ENCODE peak calls at places on chromosomes 11 and 22, in ten cellular contexts. One of them, this sample, is unnamed.
A peak's percentile ranks its signal among the peaks of the same experiment; 100 is the strongest.

GRCh38 chr22:41217553-41218157 is 12.5 kb downstream of the L3MBTL2 start:
- DNase-seq in kidney: peak; percentile 91
- DNase-seq in CD8-positive, alpha-beta memory T cell: no peak
- DNase-seq in hypothalamus: peak; percentile 67
- DNase-seq in ACHN: no peak
- DNase-seq in CD4-positive, alpha-beta T cell: no peak
- DNase-seq in progenitor cell of endocrine pancreas: no peak
- DNase-seq in cardiac fibroblast: peak; percentile 92
- DNase-seq in iris pigment epithelial cell: peak; percentile 92
- DNase-seq in HFF-Myc: no peak
- DNase-seq in this sample: no peak

GRCh38 chr11:112355726-112356125 is 95.1 kb upstream of the PLET1 start:
- DNase-seq in kidney: no peak
- DNase-seq in CD8-positive, alpha-beta memory T cell: no peak
- DNase-seq in hypothalamus: no peak
- DNase-seq in ACHN: peak; percentile 41
- DNase-seq in CD4-positive, alpha-beta T cell: no peak
- DNase-seq in progenitor cell of endocrine pancreas: no peak
- DNase-seq in cardiac fibroblast: peak; percentile 68
- DNase-seq in iris pigment epithelial cell: peak; percentile 39
- DNase-seq in HFF-Myc: no peak
- DNase-seq in this sample: peak; percentile 57

GRCh38 chr11:10758959-10759358 is 7.9 kb downstream of the CTR9 start:
- DNase-seq in kidney: no peak
- DNase-seq in CD8-positive, alpha-beta memory T cell: no peak
- DNase-seq in hypothalamus: no peak
- DNase-seq in ACHN: peak; percentile 19
- DNase-seq in CD4-positive, alpha-beta T cell: no peak
- DNase-seq in progenitor cell of endocrine pancreas: no peak
- DNase-seq in cardiac fibroblast: no peak
- DNase-seq in iris pigment epithelial cell: no peak
- DNase-seq in HFF-Myc: no peak
- DNase-seq in this sample: peak; percentile 43

GRCh38 chr11:16925495-16926065 is 88.6 kb downstream of the PLEKHA7 start:
- DNase-seq in kidney: peak; percentile 84
- DNase-seq in CD8-positive, alpha-beta memory T cell: no peak
- DNase-seq in hypothalamus: no peak
- DNase-seq in ACHN: peak; percentile 62
- DNase-seq in CD4-positive, alpha-beta T cell: no peak
- DNase-seq in progenitor cell of endocrine pancreas: peak; percentile 48
- DNase-seq in cardiac fibroblast: peak; percentile 58
- DNase-seq in iris pigment epithelial cell: peak; percentile 32
- DNase-seq in HFF-Myc: no peak
- DNase-seq in this sample: peak; percentile 71

GRCh38 chr11:6285019-6285418 is 25.4 kb downstream of the CCKBR start:
- DNase-seq in kidney: no peak
- DNase-seq in CD8-positive, alpha-beta memory T cell: no peak
- DNase-seq in hypothalamus: no peak
- DNase-seq in ACHN: no peak
- DNase-seq in CD4-positive, alpha-beta T cell: no peak
- DNase-seq in progenitor cell of endocrine pancreas: no peak
- DNase-seq in cardiac fibroblast: no peak
- DNase-seq in iris pigment epithelial cell: no peak
- DNase-seq in HFF-Myc: no peak
- DNase-seq in this sample: no peak

GRCh38 chr11:92739020-92739419 is 230.4 kb upstream of the MTNR1B start:
- DNase-seq in kidney: no peak
- DNase-seq in CD8-positive, alpha-beta memory T cell: no peak
- DNase-seq in hypothalamus: no peak
- DNase-seq in ACHN: no peak
- DNase-seq in CD4-positive, alpha-beta T cell: no peak
- DNase-seq in progenitor cell of endocrine pancreas: no peak
- DNase-seq in cardiac fibroblast: peak; percentile 48
- DNase-seq in iris pigment epithelial cell: peak; percentile 27
- DNase-seq in HFF-Myc: no peak
- DNase-seq in this sample: no peak

GRCh38 chr22:39519681-39520053 is 695 bp upstream of the ATF4 start:
- DNase-seq in kidney: peak; percentile 89
- DNase-seq in CD8-positive, alpha-beta memory T cell: no peak
- DNase-seq in hypothalamus: peak; percentile 57
- DNase-seq in ACHN: no peak
- DNase-seq in CD4-positive, alpha-beta T cell: no peak
- DNase-seq in progenitor cell of endocrine pancreas: no peak
- DNase-seq in cardiac fibroblast: peak; percentile 68
- DNase-seq in iris pigment epithelial cell: no peak
- DNase-seq in HFF-Myc: no peak
- DNase-seq in this sample: peak; percentile 74

GRCh38 chr11:34214961-34215805 is 109.8 kb downstream of the NAT10 start:
- DNase-seq in kidney: no peak
- DNase-seq in CD8-positive, alpha-beta memory T cell: no peak
- DNase-seq in hypothalamus: no peak
- DNase-seq in ACHN: peak; percentile 88
- DNase-seq in CD4-positive, alpha-beta T cell: no peak
- DNase-seq in progenitor cell of endocrine pancreas: no peak
- DNase-seq in cardiac fibroblast: no peak
- DNase-seq in iris pigment epithelial cell: peak; percentile 47
- DNase-seq in HFF-Myc: no peak
- DNase-seq in this sample: no peak

GRCh38 chr11:1734571-1735081 is 15.8 kb downstream of the IFITM10 start:
- DNase-seq in kidney: no peak
- DNase-seq in CD8-positive, alpha-beta memory T cell: no peak
- DNase-seq in hypothalamus: no peak
- DNase-seq in ACHN: no peak
- DNase-seq in CD4-positive, alpha-beta T cell: no peak
- DNase-seq in progenitor cell of endocrine pancreas: no peak
- DNase-seq in cardiac fibroblast: no peak
- DNase-seq in iris pigment epithelial cell: no peak
- DNase-seq in HFF-Myc: no peak
- DNase-seq in this sample: no peak

GRCh38 chr11:126599498-126599897 is 244.0 kb downstream of the ST3GAL4 start:
- DNase-seq in kidney: no peak
- DNase-seq in CD8-positive, alpha-beta memory T cell: no peak
- DNase-seq in hypothalamus: no peak
- DNase-seq in ACHN: no peak
- DNase-seq in CD4-positive, alpha-beta T cell: no peak
- DNase-seq in progenitor cell of endocrine pancreas: no peak
- DNase-seq in cardiac fibroblast: no peak
- DNase-seq in iris pigment epithelial cell: no peak
- DNase-seq in HFF-Myc: no peak
- DNase-seq in this sample: no peak

GRCh38 chr11:84847842-84848241 is 779.3 kb downstream of the DLG2 start:
- DNase-seq in kidney: no peak
- DNase-seq in CD8-positive, alpha-beta memory T cell: no peak
- DNase-seq in hypothalamus: no peak
- DNase-seq in ACHN: no peak
- DNase-seq in CD4-positive, alpha-beta T cell: no peak
- DNase-seq in progenitor cell of endocrine pancreas: no peak
- DNase-seq in cardiac fibroblast: no peak
- DNase-seq in iris pigment epithelial cell: no peak
- DNase-seq in HFF-Myc: no peak
- DNase-seq in this sample: no peak

GRCh38 chr11:47715082-47715669 is at the start of gene AGBL2:
- DNase-seq in kidney: peak; percentile 93
- DNase-seq in CD8-positive, alpha-beta memory T cell: peak; percentile 90
- DNase-seq in hypothalamus: peak; percentile 61
- DNase-seq in ACHN: peak; percentile 69
- DNase-seq in CD4-positive, alpha-beta T cell: peak; percentile 74
- DNase-seq in progenitor cell of endocrine pancreas: peak; percentile 53
- DNase-seq in cardiac fibroblast: peak; percentile 65
- DNase-seq in iris pigment epithelial cell: peak; percentile 66
- DNase-seq in HFF-Myc: peak; percentile 25
- DNase-seq in this sample: peak; percentile 40

GRCh38 chr22:24200616-24201212 is 19.4 kb downstream of the SUSD2 start:
- DNase-seq in kidney: no peak
- DNase-seq in CD8-positive, alpha-beta memory T cell: no peak
- DNase-seq in hypothalamus: no peak
- DNase-seq in ACHN: peak; percentile 24
- DNase-seq in CD4-positive, alpha-beta T cell: no peak
- DNase-seq in progenitor cell of endocrine pancreas: no peak
- DNase-seq in cardiac fibroblast: peak; percentile 79
- DNase-seq in iris pigment epithelial cell: peak; percentile 84
- DNase-seq in HFF-Myc: no peak
- DNase-seq in this sample: no peak

GRCh38 chr11:124629961-124630360 is 7.3 kb downstream of the TBRG1 start:
- DNase-seq in kidney: no peak
- DNase-seq in CD8-positive, alpha-beta memory T cell: no peak
- DNase-seq in hypothalamus: no peak
- DNase-seq in ACHN: no peak
- DNase-seq in CD4-positive, alpha-beta T cell: no peak
- DNase-seq in progenitor cell of endocrine pancreas: no peak
- DNase-seq in cardiac fibroblast: no peak
- DNase-seq in iris pigment epithelial cell: no peak
- DNase-seq in HFF-Myc: no peak
- DNase-seq in this sample: no peak

GRCh38 chr11:76606102-76606793 is 64.3 kb downstream of the LRRC32 start:
- DNase-seq in kidney: peak; percentile 79
- DNase-seq in CD8-positive, alpha-beta memory T cell: no peak
- DNase-seq in hypothalamus: no peak
- DNase-seq in ACHN: no peak
- DNase-seq in CD4-positive, alpha-beta T cell: no peak
- DNase-seq in progenitor cell of endocrine pancreas: no peak
- DNase-seq in cardiac fibroblast: peak; percentile 93
- DNase-seq in iris pigment epithelial cell: no peak
- DNase-seq in HFF-Myc: no peak
- DNase-seq in this sample: no peak

GRCh38 chr11:121451982-121452608 is at the start of gene SORL1:
- DNase-seq in kidney: peak; percentile 92
- DNase-seq in CD8-positive, alpha-beta memory T cell: peak; percentile 78
- DNase-seq in hypothalamus: peak; percentile 79
- DNase-seq in ACHN: peak; percentile 60
- DNase-seq in CD4-positive, alpha-beta T cell: peak; percentile 68
- DNase-seq in progenitor cell of endocrine pancreas: peak; percentile 80
- DNase-seq in cardiac fibroblast: peak; percentile 42
- DNase-seq in iris pigment epithelial cell: peak; percentile 41
- DNase-seq in HFF-Myc: no peak
- DNase-seq in this sample: peak; percentile 92

GRCh38 chr11:17473071-17473744 is 3.4 kb downstream of the ABCC8 start:
- DNase-seq in kidney: no peak
- DNase-seq in CD8-positive, alpha-beta memory T cell: no peak
- DNase-seq in hypothalamus: no peak
- DNase-seq in ACHN: peak; percentile 69
- DNase-seq in CD4-positive, alpha-beta T cell: no peak
- DNase-seq in progenitor cell of endocrine pancreas: no peak
- DNase-seq in cardiac fibroblast: no peak
- DNase-seq in iris pigment epithelial cell: peak; percentile 3
- DNase-seq in HFF-Myc: no peak
- DNase-seq in this sample: peak; percentile 85

GRCh38 chr22:41699264-41700104 is at the start of gene MEI1:
- DNase-seq in kidney: peak; percentile 93
- DNase-seq in CD8-positive, alpha-beta memory T cell: peak; percentile 91
- DNase-seq in hypothalamus: peak; percentile 77
- DNase-seq in ACHN: no peak
- DNase-seq in CD4-positive, alpha-beta T cell: peak; percentile 86
- DNase-seq in progenitor cell of endocrine pancreas: peak; percentile 26
- DNase-seq in cardiac fibroblast: peak; percentile 78
- DNase-seq in iris pigment epithelial cell: peak; percentile 51
- DNase-seq in HFF-Myc: peak; percentile 45
- DNase-seq in this sample: peak; percentile 33

GRCh38 chr11:64716471-64717267 is 6.3 kb downstream of the NRXN2 start:
- DNase-seq in kidney: no peak
- DNase-seq in CD8-positive, alpha-beta memory T cell: no peak
- DNase-seq in hypothalamus: no peak
- DNase-seq in ACHN: no peak
- DNase-seq in CD4-positive, alpha-beta T cell: no peak
- DNase-seq in progenitor cell of endocrine pancreas: no peak
- DNase-seq in cardiac fibroblast: no peak
- DNase-seq in iris pigment epithelial cell: no peak
- DNase-seq in HFF-Myc: no peak
- DNase-seq in this sample: no peak

GRCh38 chr11:111693224-111693937 is 72.8 kb downstream of the PPP2R1B start:
- DNase-seq in kidney: no peak
- DNase-seq in CD8-positive, alpha-beta memory T cell: no peak
- DNase-seq in hypothalamus: no peak
- DNase-seq in ACHN: no peak
- DNase-seq in CD4-positive, alpha-beta T cell: no peak
- DNase-seq in progenitor cell of endocrine pancreas: no peak
- DNase-seq in cardiac fibroblast: no peak
- DNase-seq in iris pigment epithelial cell: no peak
- DNase-seq in HFF-Myc: no peak
- DNase-seq in this sample: no peak

GRCh38 chr11:130847517-130847916 is 68.8 kb downstream of the SNX19 start:
- DNase-seq in kidney: no peak
- DNase-seq in CD8-positive, alpha-beta memory T cell: no peak
- DNase-seq in hypothalamus: no peak
- DNase-seq in ACHN: peak; percentile 64
- DNase-seq in CD4-positive, alpha-beta T cell: no peak
- DNase-seq in progenitor cell of endocrine pancreas: no peak
- DNase-seq in cardiac fibroblast: peak; percentile 55
- DNase-seq in iris pigment epithelial cell: peak; percentile 93
- DNase-seq in HFF-Myc: no peak
- DNase-seq in this sample: no peak

GRCh38 chr11:65417221-65417701 is 5.3 kb upstream of the NEAT1 start:
- DNase-seq in kidney: peak; percentile 84
- DNase-seq in CD8-positive, alpha-beta memory T cell: no peak
- DNase-seq in hypothalamus: no peak
- DNase-seq in ACHN: no peak
- DNase-seq in CD4-positive, alpha-beta T cell: no peak
- DNase-seq in progenitor cell of endocrine pancreas: no peak
- DNase-seq in cardiac fibroblast: no peak
- DNase-seq in iris pigment epithelial cell: peak; percentile 20
- DNase-seq in HFF-Myc: no peak
- DNase-seq in this sample: no peak

GRCh38 chr11:114559425-114560310 is at the start of gene NXPE1:
- DNase-seq in kidney: no peak
- DNase-seq in CD8-positive, alpha-beta memory T cell: no peak
- DNase-seq in hypothalamus: no peak
- DNase-seq in ACHN: no peak
- DNase-seq in CD4-positive, alpha-beta T cell: no peak
- DNase-seq in progenitor cell of endocrine pancreas: no peak
- DNase-seq in cardiac fibroblast: no peak
- DNase-seq in iris pigment epithelial cell: no peak
- DNase-seq in HFF-Myc: no peak
- DNase-seq in this sample: no peak

GRCh38 chr11:67648140-67648795 is 2.3 kb downstream of the ACY3 start:
- DNase-seq in kidney: no peak
- DNase-seq in CD8-positive, alpha-beta memory T cell: peak; percentile 73
- DNase-seq in hypothalamus: no peak
- DNase-seq in ACHN: peak; percentile 32
- DNase-seq in CD4-positive, alpha-beta T cell: peak; percentile 51
- DNase-seq in progenitor cell of endocrine pancreas: no peak
- DNase-seq in cardiac fibroblast: no peak
- DNase-seq in iris pigment epithelial cell: no peak
- DNase-seq in HFF-Myc: no peak
- DNase-seq in this sample: peak; percentile 82

This sample was measured in D341Med.